ENCODE peak calls at places on chromosomes 1 and 21, in four cellular contexts. X is NCI-H526 treated with DMSO at 0.1 percent for 48 hours, L is omental fat pad, U is heart left ventricle. A is an unnamed sample.

GRCh38 chr1:162230096-162230495 is 146.6 kb downstream of the SPATA46 start:
- DNase-seq in L (no peak), U (no peak), X (peak; percentile 58), A (no peak)

GRCh38 chr21:29075706-29076447 is 2.4 kb upstream of the CCT8 start:
- DNase-seq in L (no peak), U (no peak), X (no peak), A (no peak)

GRCh38 chr1:18999287-18999852 is 42.9 kb upstream of the IFFO2 start:
- DNase-seq in L (no peak), X (no peak), U (no peak), A (peak; percentile 18)

GRCh38 chr1:36760081-36760480 is 274.2 kb downstream of the GRIK3 start:
- DNase-seq in U (no peak), X (no peak), L (no peak), A (peak; percentile 63)

GRCh38 chr1:168759077-168759476 is 30.1 kb upstream of the DPT start:
- DNase-seq in X (no peak), L (no peak), U (no peak), A (no peak)

GRCh38 chr1:42420145-42420544 is 35.7 kb downstream of the ZMYND12 start:
- DNase-seq in X (no peak), L (no peak), U (no peak), A (no peak)

GRCh38 chr1:36301220-36301619 is 4.9 kb upstream of the SH3D21 start:
- DNase-seq in X (no peak), U (no peak), L (no peak), A (no peak)

GRCh38 chr1:203607169-203607873 is 19.3 kb upstream of the ATP2B4 start:
- DNase-seq in L (no peak), X (no peak), U (peak; percentile 41), A (no peak)

GRCh38 chr1:171254859-171255258 is 6.6 kb downstream of the FMO1 start:
- DNase-seq in X (no peak), U (no peak), L (no peak), A (no peak)

A was measured in lower leg skin.